ENCODE peak calls at places on chromosomes 3 and 15, in nine cellular contexts. One of them, this sample, is unnamed.
A peak's percentile ranks its signal among the peaks of the same experiment; 100 is the strongest.

GRCh38 chr3:8254489-8254888 is 247.1 kb upstream of the LMCD1 start:
- DNase-seq in A549: no peak
- DNase-seq in prostate gland: no peak
- DNase-seq in esophagus squamous epithelium: no peak
- DNase-seq in ovary: no peak
- DNase-seq in esophagus muscularis mucosa: no peak
- DNase-seq in K562: no peak
- DNase-seq in upper lobe of left lung: no peak
- DNase-seq in transverse colon: no peak
- DNase-seq in this sample: no peak

GRCh38 chr15:70036585-70037343 is 61.0 kb downstream of the TLE3 start:
- DNase-seq in A549: no peak
- DNase-seq in prostate gland: no peak
- DNase-seq in esophagus squamous epithelium: no peak
- DNase-seq in ovary: no peak
- DNase-seq in esophagus muscularis mucosa: no peak
- DNase-seq in K562: no peak
- DNase-seq in upper lobe of left lung: no peak
- DNase-seq in transverse colon: peak; percentile 83
- DNase-seq in this sample: no peak

GRCh38 chr3:17140670-17141505 is 256.1 kb downstream of the PLCL2 start:
- DNase-seq in A549: no peak
- DNase-seq in prostate gland: peak; percentile 23
- DNase-seq in esophagus squamous epithelium: no peak
- DNase-seq in ovary: no peak
- DNase-seq in esophagus muscularis mucosa: no peak
- DNase-seq in K562: no peak
- DNase-seq in upper lobe of left lung: no peak
- DNase-seq in transverse colon: no peak
- DNase-seq in this sample: no peak

GRCh38 chr3:66812126-66812525 is 186.0 kb upstream of the KBTBD8 start:
- DNase-seq in A549: no peak
- DNase-seq in prostate gland: no peak
- DNase-seq in esophagus squamous epithelium: no peak
- DNase-seq in ovary: no peak
- DNase-seq in esophagus muscularis mucosa: no peak
- DNase-seq in K562: no peak
- DNase-seq in upper lobe of left lung: no peak
- DNase-seq in transverse colon: no peak
- DNase-seq in this sample: no peak

GRCh38 chr3:46027736-46028397 is 584 bp upstream of the XCR1 start:
- DNase-seq in A549: no peak
- DNase-seq in prostate gland: no peak
- DNase-seq in esophagus squamous epithelium: no peak
- DNase-seq in ovary: no peak
- DNase-seq in esophagus muscularis mucosa: peak; percentile 26
- DNase-seq in K562: no peak
- DNase-seq in upper lobe of left lung: no peak
- DNase-seq in transverse colon: no peak
- DNase-seq in this sample: no peak

GRCh38 chr3:20047940-20048339 is 7.7 kb downstream of the KAT2B start:
- DNase-seq in A549: no peak
- DNase-seq in prostate gland: no peak
- DNase-seq in esophagus squamous epithelium: no peak
- DNase-seq in ovary: no peak
- DNase-seq in esophagus muscularis mucosa: no peak
- DNase-seq in K562: no peak
- DNase-seq in upper lobe of left lung: no peak
- DNase-seq in transverse colon: no peak
- DNase-seq in this sample: no peak

GRCh38 chr3:152961323-152961722 is 126.4 kb downstream of the P2RY1 start:
- DNase-seq in A549: peak; percentile 35
- DNase-seq in prostate gland: peak; percentile 54
- DNase-seq in esophagus squamous epithelium: no peak
- DNase-seq in ovary: no peak
- DNase-seq in esophagus muscularis mucosa: no peak
- DNase-seq in K562: peak; percentile 33
- DNase-seq in upper lobe of left lung: no peak
- DNase-seq in transverse colon: no peak
- DNase-seq in this sample: no peak

GRCh38 chr3:59641169-59641914 is 591.5 kb upstream of the CFAP20DC start:
- DNase-seq in A549: no peak
- DNase-seq in prostate gland: peak; percentile 52
- DNase-seq in esophagus squamous epithelium: no peak
- DNase-seq in ovary: no peak
- DNase-seq in esophagus muscularis mucosa: no peak
- DNase-seq in K562: no peak
- DNase-seq in upper lobe of left lung: no peak
- DNase-seq in transverse colon: no peak
- DNase-seq in this sample: no peak

GRCh38 chr3:56802411-56802745 is 629 bp upstream of the ARHGEF3 start:
- DNase-seq in A549: no peak
- DNase-seq in prostate gland: no peak
- DNase-seq in esophagus squamous epithelium: no peak
- DNase-seq in ovary: no peak
- DNase-seq in esophagus muscularis mucosa: no peak
- DNase-seq in K562: no peak
- DNase-seq in upper lobe of left lung: no peak
- DNase-seq in transverse colon: no peak
- DNase-seq in this sample: no peak

GRCh38 chr3:56800373-56801150 is 1.2 kb downstream of the ARHGEF3 start:
- DNase-seq in A549: no peak
- DNase-seq in prostate gland: no peak
- DNase-seq in esophagus squamous epithelium: no peak
- DNase-seq in ovary: no peak
- DNase-seq in esophagus muscularis mucosa: no peak
- DNase-seq in K562: no peak
- DNase-seq in upper lobe of left lung: no peak
- DNase-seq in transverse colon: peak; percentile 45
- DNase-seq in this sample: no peak

GRCh38 chr3:56801151-56801596 is 575 bp downstream of the ARHGEF3 start:
- DNase-seq in A549: no peak
- DNase-seq in prostate gland: no peak
- DNase-seq in esophagus squamous epithelium: no peak
- DNase-seq in ovary: peak; percentile 44
- DNase-seq in esophagus muscularis mucosa: no peak
- DNase-seq in K562: no peak
- DNase-seq in upper lobe of left lung: no peak
- DNase-seq in transverse colon: no peak
- DNase-seq in this sample: no peak

GRCh38 chr3:56802793-56803192 is 1.0 kb upstream of the ARHGEF3 start:
- DNase-seq in A549: no peak
- DNase-seq in prostate gland: no peak
- DNase-seq in esophagus squamous epithelium: no peak
- DNase-seq in ovary: no peak
- DNase-seq in esophagus muscularis mucosa: no peak
- DNase-seq in K562: no peak
- DNase-seq in upper lobe of left lung: no peak
- DNase-seq in transverse colon: no peak
- DNase-seq in this sample: no peak

GRCh38 chr3:56801597-56802410 is at the start of gene ARHGEF3:
- DNase-seq in A549: peak; percentile 71
- DNase-seq in prostate gland: peak; percentile 82
- DNase-seq in esophagus squamous epithelium: no peak
- DNase-seq in ovary: peak; percentile 91
- DNase-seq in esophagus muscularis mucosa: no peak
- DNase-seq in K562: peak; percentile 91
- DNase-seq in upper lobe of left lung: peak; percentile 98
- DNase-seq in transverse colon: peak; percentile 88
- DNase-seq in this sample: peak; percentile 82
- TF ChIP-seq POLR2A in A549: peak; percentile 58
- TF ChIP-seq POLR2A in prostate gland: peak; percentile 89
- TF ChIP-seq POLR2A in esophagus squamous epithelium: peak; percentile 95
- TF ChIP-seq POLR2A in ovary: peak; percentile 90
- TF ChIP-seq POLR2A in esophagus muscularis mucosa: peak; percentile 48
- TF ChIP-seq POLR2A in K562: no peak
- TF ChIP-seq POLR2A in upper lobe of left lung: peak; percentile 96
- TF ChIP-seq POLR2A in transverse colon: peak; percentile 76
- TF ChIP-seq POLR2A in this sample: peak; percentile 84

GRCh38 chr3:125147491-125147820 is 65.1 kb downstream of the SLC12A8 start:
- DNase-seq in A549: no peak
- DNase-seq in prostate gland: no peak
- DNase-seq in esophagus squamous epithelium: no peak
- DNase-seq in ovary: no peak
- DNase-seq in esophagus muscularis mucosa: no peak
- DNase-seq in K562: no peak
- DNase-seq in upper lobe of left lung: no peak
- DNase-seq in transverse colon: no peak
- DNase-seq in this sample: no peak

GRCh38 chr3:125149462-125149861 is 63.1 kb downstream of the SLC12A8 start:
- DNase-seq in A549: no peak
- DNase-seq in prostate gland: no peak
- DNase-seq in esophagus squamous epithelium: no peak
- DNase-seq in ovary: no peak
- DNase-seq in esophagus muscularis mucosa: no peak
- DNase-seq in K562: no peak
- DNase-seq in upper lobe of left lung: no peak
- DNase-seq in transverse colon: no peak
- DNase-seq in this sample: no peak

GRCh38 chr3:125146601-125147490 is 65.7 kb downstream of the SLC12A8 start:
- DNase-seq in A549: no peak
- DNase-seq in prostate gland: no peak
- DNase-seq in esophagus squamous epithelium: no peak
- DNase-seq in ovary: no peak
- DNase-seq in esophagus muscularis mucosa: no peak
- DNase-seq in K562: no peak
- DNase-seq in upper lobe of left lung: no peak
- DNase-seq in transverse colon: no peak
- DNase-seq in this sample: no peak

GRCh38 chr3:125148836-125149235 is 63.7 kb downstream of the SLC12A8 start:
- DNase-seq in A549: no peak
- DNase-seq in prostate gland: no peak
- DNase-seq in esophagus squamous epithelium: no peak
- DNase-seq in ovary: no peak
- DNase-seq in esophagus muscularis mucosa: no peak
- DNase-seq in K562: no peak
- DNase-seq in upper lobe of left lung: peak; percentile 84
- DNase-seq in transverse colon: peak; percentile 41
- DNase-seq in this sample: no peak

GRCh38 chr3:125148016-125148812 is 64.3 kb downstream of the SLC12A8 start:
- DNase-seq in A549: no peak
- DNase-seq in prostate gland: no peak
- DNase-seq in esophagus squamous epithelium: no peak
- DNase-seq in ovary: no peak
- DNase-seq in esophagus muscularis mucosa: no peak
- DNase-seq in K562: no peak
- DNase-seq in upper lobe of left lung: no peak
- DNase-seq in transverse colon: no peak
- DNase-seq in this sample: no peak
- TF ChIP-seq POLR2A in A549: no peak
- TF ChIP-seq POLR2A in prostate gland: no peak
- TF ChIP-seq POLR2A in esophagus squamous epithelium: no peak
- TF ChIP-seq POLR2A in ovary: no peak
- TF ChIP-seq POLR2A in esophagus muscularis mucosa: no peak
- TF ChIP-seq POLR2A in K562: no peak
- TF ChIP-seq POLR2A in upper lobe of left lung: no peak
- TF ChIP-seq POLR2A in transverse colon: no peak
- TF ChIP-seq POLR2A in this sample: no peak

DNA sequence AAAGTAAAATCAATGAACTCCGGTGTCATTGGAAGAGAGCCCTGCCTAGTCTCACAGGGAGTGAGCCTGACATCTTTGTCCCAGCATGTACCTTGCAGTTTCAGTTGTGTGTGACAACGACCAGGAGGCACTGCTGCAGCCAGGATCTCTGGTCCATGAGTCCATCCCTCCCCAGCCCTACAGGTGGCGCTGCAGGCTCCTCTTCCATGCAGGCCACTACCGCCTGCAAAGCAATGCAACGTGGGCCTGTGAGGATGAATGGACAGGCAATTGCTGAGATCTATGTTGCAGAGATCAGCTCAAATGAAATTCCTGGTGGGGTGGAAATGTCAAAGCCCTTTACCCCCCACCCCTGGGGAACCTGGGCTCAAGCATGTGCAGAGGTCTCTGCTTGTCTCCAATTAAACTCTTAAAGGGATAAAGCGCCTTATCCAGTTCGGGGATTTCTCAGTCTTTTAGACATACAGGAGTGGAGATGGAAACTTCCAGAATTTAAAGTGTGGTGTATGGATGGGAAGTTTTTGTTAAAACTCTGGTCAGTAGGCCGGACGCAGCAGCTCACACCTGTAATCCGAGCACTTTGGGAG is 35.8 kb downstream of the TKT start:
- DNase-seq in A549: peak; percentile 74
- DNase-seq in prostate gland: peak; percentile 72
- DNase-seq in esophagus squamous epithelium: peak; percentile 18
- DNase-seq in ovary: peak; percentile 76
- DNase-seq in esophagus muscularis mucosa: no peak
- DNase-seq in K562: peak; percentile 73
- DNase-seq in upper lobe of left lung: no peak
- DNase-seq in transverse colon: peak; percentile 88
- DNase-seq in this sample: peak; percentile 88
- TF ChIP-seq POLR2A in A549: no peak
- TF ChIP-seq POLR2A in prostate gland: no peak
- TF ChIP-seq POLR2A in esophagus squamous epithelium: no peak
- TF ChIP-seq POLR2A in ovary: no peak
- TF ChIP-seq POLR2A in esophagus muscularis mucosa: no peak
- TF ChIP-seq POLR2A in K562: no peak
- TF ChIP-seq POLR2A in upper lobe of left lung: no peak
- TF ChIP-seq POLR2A in transverse colon: no peak
- TF ChIP-seq POLR2A in this sample: no peak

GRCh38 chr3:49026536-49026935 is 2.7 kb downstream of the IMPDH2 start:
- DNase-seq in A549: no peak
- DNase-seq in prostate gland: no peak
- DNase-seq in esophagus squamous epithelium: no peak
- DNase-seq in ovary: no peak
- DNase-seq in esophagus muscularis mucosa: no peak
- DNase-seq in K562: no peak
- DNase-seq in upper lobe of left lung: no peak
- DNase-seq in transverse colon: no peak
- DNase-seq in this sample: no peak

GRCh38 chr3:49028298-49028672 is 913 bp downstream of the IMPDH2 start:
- DNase-seq in A549: no peak
- DNase-seq in prostate gland: no peak
- DNase-seq in esophagus squamous epithelium: no peak
- DNase-seq in ovary: no peak
- DNase-seq in esophagus muscularis mucosa: no peak
- DNase-seq in K562: no peak
- DNase-seq in upper lobe of left lung: no peak
- DNase-seq in transverse colon: no peak
- DNase-seq in this sample: no peak

GRCh38 chr3:49028673-49029562 is at the start of gene IMPDH2:
- DNase-seq in A549: peak; percentile 47
- DNase-seq in prostate gland: peak; percentile 91
- DNase-seq in esophagus squamous epithelium: peak; percentile 53
- DNase-seq in ovary: peak; percentile 95
- DNase-seq in esophagus muscularis mucosa: peak; percentile 98
- DNase-seq in K562: peak; percentile 78
- DNase-seq in upper lobe of left lung: peak; percentile 99
- DNase-seq in transverse colon: peak; percentile 95
- DNase-seq in this sample: peak; percentile 71

GRCh38 chr3:49025793-49026520 is 3.2 kb downstream of the IMPDH2 start:
- DNase-seq in A549: no peak
- DNase-seq in prostate gland: no peak
- DNase-seq in esophagus squamous epithelium: no peak
- DNase-seq in ovary: no peak
- DNase-seq in esophagus muscularis mucosa: no peak
- DNase-seq in K562: no peak
- DNase-seq in upper lobe of left lung: peak; percentile 80
- DNase-seq in transverse colon: no peak
- DNase-seq in this sample: no peak

DNA sequence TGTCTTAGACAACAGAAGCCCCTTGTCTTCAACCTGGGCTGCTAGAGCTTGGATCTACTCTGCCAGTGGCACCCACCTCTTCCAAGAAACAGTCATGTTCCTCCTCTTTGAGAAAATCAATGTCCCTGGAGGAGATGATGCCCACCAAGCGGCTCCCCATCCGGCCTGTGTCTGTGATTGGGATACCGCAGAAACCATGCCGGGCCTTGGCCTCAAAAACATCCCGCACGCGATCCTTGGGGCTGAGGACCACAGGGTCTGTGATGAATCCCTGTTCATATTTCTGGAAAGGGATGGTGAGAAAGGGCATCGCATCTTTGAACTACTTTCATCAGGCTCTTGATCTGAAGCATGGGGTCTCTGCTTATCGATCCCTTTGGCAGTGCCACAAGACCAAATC is 1.6 kb downstream of the IMPDH2 start:
- DNase-seq in A549: no peak
- DNase-seq in prostate gland: no peak
- DNase-seq in esophagus squamous epithelium: no peak
- DNase-seq in ovary: no peak
- DNase-seq in esophagus muscularis mucosa: no peak
- DNase-seq in K562: no peak
- DNase-seq in upper lobe of left lung: no peak
- DNase-seq in transverse colon: no peak
- DNase-seq in this sample: no peak
- TF ChIP-seq POLR2A in A549: peak; percentile 9
- TF ChIP-seq POLR2A in prostate gland: no peak
- TF ChIP-seq POLR2A in esophagus squamous epithelium: no peak
- TF ChIP-seq POLR2A in ovary: no peak
- TF ChIP-seq POLR2A in esophagus muscularis mucosa: no peak
- TF ChIP-seq POLR2A in K562: no peak
- TF ChIP-seq POLR2A in upper lobe of left lung: peak; percentile 2
- TF ChIP-seq POLR2A in transverse colon: no peak
- TF ChIP-seq POLR2A in this sample: peak; percentile 31